ENCODE peak calls at places on chromosomes 16 and 17, in nine cellular contexts. T is CD8-positive, alpha-beta memory T cell; B is HTR-8/SVneo; P is stimulated activated CD4-positive, alpha-beta T cell treated with anti-CD3 and anti-CD28 coated beads, Interleukin-1b, Interleukin-23, amount 100 ng/mL, for 48 hours; N is stomach; V is activated T-helper 1 cell treated with anti-CD3 and anti-CD28 coated beads, Interleukin-2, amount 50 U/mL, for 16 hours; D is non-pigmented ciliary epithelial cell; U is kidney epithelial cell; M is GM23338. Q is an unnamed sample.

GRCh38 chr16:11138769-11139623 is 117.0 kb downstream of the SOCS1 start:
- DNase-seq in N (no peak), D (no peak), B (no peak), V (no peak), U (no peak), P (no peak), T (no peak), M (no peak), Q (no peak)

GRCh38 chr17:77373298-77374169 is 232.8 kb downstream of the SEC14L1 start:
- DNase-seq in U (no peak), M (peak), V (no peak), B (no peak), N (peak), P (no peak), D (no peak), T (peak), Q (no peak)

GRCh38 chr16:52128407-52128806 is 418.5 kb downstream of the TOX3 start:
- DNase-seq in T (no peak), M (no peak), P (no peak), B (no peak), D (no peak), N (no peak), U (no peak), V (no peak), Q (no peak)

GRCh38 chr16:80806957-80807356 is 2.6 kb upstream of the CDYL2 start:
- DNase-seq in T (no peak), B (peak), D (peak), U (peak), P (peak), M (no peak), N (no peak), V (peak), Q (no peak)

GRCh38 chr17:75240394-75241142 is 20.8 kb downstream of the GGA3 start:
- DNase-seq in M (peak), T (no peak), P (peak), V (no peak), N (no peak), U (no peak), B (peak), D (no peak), Q (peak)

GRCh38 chr17:4679652-4680051 is 24.3 kb downstream of the PELP1 start:
- DNase-seq in B (peak), P (no peak), V (no peak), D (peak), U (peak), T (no peak), N (no peak), M (no peak), Q (peak)

GRCh38 chr17:9409026-9409425 is 166.6 kb downstream of the STX8 start:
- DNase-seq in D (no peak), P (no peak), B (no peak), U (no peak), N (no peak), M (no peak), V (no peak), T (no peak), Q (no peak)

GRCh38 chr17:78111727-78112507 is 16.6 kb downstream of the TMC6 start:
- DNase-seq in B (no peak), N (no peak), T (no peak), U (no peak), D (no peak), M (no peak), V (no peak), P (no peak), Q (no peak)

GRCh38 chr17:42780816-42781638 is 617 bp downstream of the WNK4 start:
- DNase-seq in D (no peak), T (no peak), P (no peak), B (peak), U (no peak), N (no peak), V (no peak), M (peak), Q (no peak)

GRCh38 chr16:29664133-29664912 is 1.3 kb downstream of the SPN start:
- DNase-seq in P (peak), M (no peak), N (no peak), D (no peak), T (peak), V (no peak), U (no peak), B (no peak), Q (no peak)

GRCh38 chr16:1007284-1007850 is 25.8 kb downstream of the SOX8 start:
- DNase-seq in B (no peak), U (no peak), V (no peak), P (no peak), D (no peak), N (peak), M (no peak), T (no peak), Q (peak)

GRCh38 chr16:87611456-87611855 is 9.1 kb downstream of the JPH3 start:
- DNase-seq in U (no peak), P (no peak), N (no peak), V (no peak), B (no peak), M (no peak), D (no peak), T (no peak), Q (no peak)

GRCh38 chr16:25464058-25464457 is 206.4 kb upstream of the ZKSCAN2 start:
- DNase-seq in U (no peak), M (no peak), T (no peak), N (no peak), V (no peak), D (no peak), P (no peak), B (no peak), Q (no peak)

GRCh38 chr16:3121843-3122467 is 9.6 kb downstream of the ZNF205 start:
- DNase-seq in M (no peak), D (no peak), V (no peak), T (no peak), U (no peak), B (no peak), P (no peak), N (no peak), Q (no peak)

GRCh38 chr16:86392751-86393150 is 117.6 kb upstream of the FOXF1 start:
- DNase-seq in D (no peak), P (no peak), V (no peak), U (no peak), B (no peak), T (no peak), N (no peak), M (no peak), Q (no peak)

GRCh38 chr17:601462-602303 is 113.0 kb downstream of the VPS53 start:
- DNase-seq in M (no peak), P (no peak), B (no peak), T (no peak), N (no peak), D (peak), V (no peak), U (no peak), Q (no peak)

GRCh38 chr17:75345514-75346167 is 56.4 kb upstream of the SLC25A19 start:
- DNase-seq in N (no peak), D (no peak), U (no peak), P (peak), T (no peak), V (peak), M (peak), B (no peak), Q (peak)

GRCh38 chr17:28538296-28538895 is 14.0 kb downstream of the UNC119 start:
- DNase-seq in M (no peak), P (no peak), U (no peak), T (no peak), D (no peak), V (no peak), N (no peak), B (no peak), Q (no peak)

GRCh38 chr17:62671553-62671952 is 44.1 kb downstream of the MRC2 start:
- DNase-seq in N (peak), P (no peak), M (no peak), D (no peak), T (no peak), V (no peak), U (no peak), B (no peak), Q (peak)

GRCh38 chr16:77679336-77679735 is 43.0 kb upstream of the NUDT7 start:
- DNase-seq in D (no peak), N (no peak), P (no peak), B (no peak), V (no peak), M (no peak), T (no peak), U (no peak), Q (no peak)